ENCODE peak calls at places on chromosome 11, in nine cellular contexts. R, W, Y, T, P, A, G, O and Q are unnamed samples.

GRCh38 chr11:34155759-34156062 is 50.3 kb downstream of the NAT10 start:
- DNase-seq in Y (no peak), A (no peak), P (no peak), R (no peak), G (no peak), O (no peak), W (no peak), T (no peak), Q (no peak)

GRCh38 chr11:83459802-83460201 is 173.6 kb upstream of the CCDC90B start:
- DNase-seq in R (no peak), P (no peak), A (no peak), W (no peak), T (no peak), G (no peak), O (no peak), Y (peak), Q (no peak)

GRCh38 chr11:113998574-113998973 is 23.7 kb downstream of the HTR3A start:
- DNase-seq in Y (no peak), R (peak), W (no peak), P (no peak), O (no peak), T (no peak), A (no peak), G (no peak), Q (no peak)

GRCh38 chr11:119683783-119684182 is 45.2 kb downstream of the NECTIN1 start:
- DNase-seq in G (no peak), T (no peak), Y (no peak), O (no peak), R (no peak), A (no peak), W (no peak), P (no peak), Q (no peak)

GRCh38 chr11:65851811-65852507 is 6.0 kb downstream of the CFL1 start:
- DNase-seq in P (no peak), Y (no peak), W (no peak), T (no peak), G (no peak), R (peak), O (no peak), A (no peak), Q (no peak)

GRCh38 chr11:104771782-104772181 is 126.5 kb downstream of the CASP12 start:
- DNase-seq in W (no peak), T (no peak), Y (no peak), R (no peak), P (no peak), A (no peak), G (no peak), O (no peak), Q (no peak)

GRCh38 chr11:117828641-117829368 is 4.3 kb upstream of the FXYD2 start:
- DNase-seq in T (no peak), G (peak), A (peak), Y (peak), R (peak), P (peak), W (peak), O (peak), Q (peak)

GRCh38 chr11:429391-429790 is 12.4 kb downstream of the ANO9 start:
- DNase-seq in O (no peak), P (no peak), W (no peak), T (no peak), A (no peak), G (peak), Y (no peak), R (no peak), Q (no peak)

GRCh38 chr11:60394666-60395343 is 1.5 kb upstream of the MS4A14 start:
- DNase-seq in P (no peak), W (no peak), G (no peak), R (no peak), O (no peak), Y (no peak), A (no peak), T (no peak), Q (no peak)

GRCh38 chr11:75051043-75051442 is 45.6 kb downstream of the OR2AT4 start:
- DNase-seq in P (no peak), W (no peak), Y (no peak), R (no peak), T (no peak), A (no peak), G (no peak), O (no peak), Q (no peak)

GRCh38 chr11:61611309-61611708 is 30.4 kb upstream of the SYT7 start:
- DNase-seq in O (no peak), G (no peak), W (no peak), R (no peak), A (no peak), T (no peak), Y (no peak), P (no peak), Q (no peak)

GRCh38 chr11:104705475-104706195 is 192.6 kb downstream of the CASP12 start:
- DNase-seq in P (no peak), T (no peak), R (no peak), G (no peak), O (peak), Y (peak), A (peak), W (peak), Q (no peak)

GRCh38 chr11:96013459-96014213 is 89.7 kb upstream of the MTMR2 start:
- DNase-seq in A (no peak), W (no peak), P (no peak), T (no peak), Y (no peak), R (peak), G (no peak), O (no peak), Q (no peak)

GRCh38 chr11:113906038-113906437 is 1.4 kb downstream of the HTR3B start:
- DNase-seq in W (peak), A (no peak), T (no peak), Y (peak), P (no peak), R (peak), G (no peak), O (no peak), Q (no peak)

GRCh38 chr11:57359396-57359795 is 21.2 kb downstream of the P2RX3 start:
- DNase-seq in Y (no peak), R (no peak), G (no peak), O (no peak), P (no peak), A (no peak), T (no peak), W (no peak), Q (no peak)

GRCh38 chr11:111797145-111797581 is 31.0 kb upstream of the PPP2R1B start:
- DNase-seq in W (peak), T (no peak), G (no peak), Y (peak), A (no peak), O (no peak), P (no peak), R (no peak), Q (no peak)

GRCh38 chr11:6502382-6502781 is 5.3 kb downstream of the DNHD1 start:
- DNase-seq in R (no peak), P (no peak), A (no peak), W (no peak), G (no peak), O (no peak), T (no peak), Y (no peak), Q (no peak)
- H3K4me3 ChIP-seq in R (no peak), P (no peak), A (no peak), W (no peak), G (no peak), O (no peak), T (no peak), Y (no peak), Q (no peak)

DNA sequence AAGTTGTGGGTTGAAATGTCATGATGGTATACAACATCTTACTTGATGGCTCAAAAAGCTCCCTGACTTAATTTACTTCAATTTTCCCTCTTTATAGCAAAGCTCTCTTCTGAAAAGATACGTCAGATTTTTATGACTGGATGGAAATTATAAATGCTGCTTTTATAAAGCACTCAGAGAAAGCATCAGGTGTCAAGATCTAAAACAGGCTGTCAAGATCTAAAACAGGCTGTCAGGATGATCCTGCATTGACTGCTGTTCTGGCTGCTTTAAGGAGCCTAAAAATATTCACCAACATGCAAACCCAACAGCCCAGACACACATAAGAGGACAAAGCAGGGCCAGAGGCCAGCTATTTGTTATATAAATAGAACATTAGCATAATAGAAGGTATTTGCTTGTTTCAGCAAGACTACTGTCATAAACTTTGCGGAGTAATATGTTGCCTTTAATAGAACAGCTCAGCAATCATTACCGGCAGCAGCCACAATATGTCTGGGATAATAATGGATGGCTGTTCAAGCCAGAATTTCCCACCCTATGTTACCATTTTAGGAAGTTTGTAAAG is 77.3 kb upstream of the ANO5 start:
- DNase-seq in R (no peak), O (peak), P (no peak), Y (no peak), W (no peak), A (no peak), G (no peak), T (no peak), Q (no peak)
- H3K4me3 ChIP-seq in R (no peak), O (no peak), P (no peak), Y (no peak), W (no peak), A (no peak), G (no peak), T (no peak), Q (no peak)

DNA sequence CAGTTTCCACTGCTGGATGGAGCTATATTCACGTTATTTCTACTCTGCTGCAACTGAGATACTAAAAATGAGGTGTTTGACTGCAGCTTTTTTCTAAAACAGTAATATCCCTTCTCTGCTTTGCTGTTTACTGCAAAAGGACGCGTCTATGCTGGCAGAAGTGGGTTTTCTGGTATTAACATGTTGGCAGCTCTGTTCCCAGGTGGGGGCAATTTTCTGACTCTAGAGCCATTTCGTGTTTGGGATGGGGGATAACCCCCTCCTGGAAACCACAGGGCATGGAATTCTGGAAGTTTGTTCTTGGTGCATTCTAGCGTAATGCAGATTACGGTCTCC is 4.9 kb downstream of the GRK2 start:
- DNase-seq in W (no peak), P (no peak), A (no peak), O (no peak), Y (no peak), R (no peak), G (no peak), T (no peak), Q (no peak)
- H3K4me3 ChIP-seq in W (peak), P (no peak), A (peak), O (no peak), Y (no peak), R (no peak), G (no peak), T (no peak), Q (peak)

DNA sequence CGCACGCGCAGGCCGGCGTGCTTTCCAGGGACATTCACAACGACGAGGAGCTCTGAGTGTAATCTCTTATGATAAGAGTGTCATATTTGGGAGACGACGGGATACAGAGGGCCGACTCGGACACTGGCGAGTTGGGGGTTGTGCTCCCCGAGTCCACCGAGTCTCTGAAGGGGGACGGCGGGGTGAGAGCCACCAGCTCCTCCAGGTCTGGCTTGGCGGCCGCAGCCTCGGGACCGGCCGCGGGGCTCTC is 170.9 kb upstream of the CTSC start:
- DNase-seq in R (no peak), W (no peak), A (no peak), Y (no peak), G (peak), O (no peak), P (no peak), T (no peak), Q (no peak)
- H3K4me3 ChIP-seq in R (no peak), W (peak), A (no peak), Y (no peak), G (peak), O (peak), P (no peak), T (peak), Q (peak)

DNA sequence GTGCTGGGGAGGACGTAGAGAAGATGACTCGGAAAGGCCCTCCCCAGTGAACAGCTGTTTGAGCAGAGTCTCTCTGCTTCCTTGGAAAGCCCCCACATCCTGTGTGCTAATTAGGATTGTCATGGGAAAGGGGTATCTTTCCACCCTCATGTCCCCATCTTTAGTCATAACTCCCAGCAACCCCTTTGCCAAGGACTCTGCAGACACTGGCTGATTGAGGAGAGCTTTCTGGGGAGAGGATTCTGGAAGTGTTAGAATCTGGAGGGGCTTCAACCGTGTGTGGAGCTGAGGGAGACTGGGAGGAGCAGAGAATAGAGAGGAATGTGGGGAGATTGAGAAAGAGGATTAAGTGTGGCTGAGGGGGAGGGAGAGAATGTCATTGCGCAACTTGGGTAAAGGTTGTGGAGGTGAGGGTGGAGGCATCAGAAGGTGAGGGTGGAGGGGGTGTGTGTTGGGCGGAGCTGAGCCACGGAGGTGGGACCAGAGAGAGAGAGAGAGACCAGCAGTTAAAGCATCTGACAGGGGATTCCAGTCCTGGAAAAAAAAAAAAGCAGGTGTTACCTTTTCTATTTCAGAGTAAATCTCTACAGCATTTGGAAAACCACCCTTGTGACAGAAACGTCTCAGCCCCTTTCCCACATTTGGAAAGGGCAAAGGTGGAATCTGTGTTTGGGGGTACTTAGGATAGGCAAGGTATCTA is 2.2 kb downstream of the DTX4 start:
- DNase-seq in W (peak), G (peak), P (peak), Y (peak), R (peak), T (no peak), A (no peak), O (no peak), Q (no peak)
- H3K4me3 ChIP-seq in W (peak), G (peak), P (peak), Y (peak), R (no peak), T (peak), A (no peak), O (peak), Q (peak)

DNA sequence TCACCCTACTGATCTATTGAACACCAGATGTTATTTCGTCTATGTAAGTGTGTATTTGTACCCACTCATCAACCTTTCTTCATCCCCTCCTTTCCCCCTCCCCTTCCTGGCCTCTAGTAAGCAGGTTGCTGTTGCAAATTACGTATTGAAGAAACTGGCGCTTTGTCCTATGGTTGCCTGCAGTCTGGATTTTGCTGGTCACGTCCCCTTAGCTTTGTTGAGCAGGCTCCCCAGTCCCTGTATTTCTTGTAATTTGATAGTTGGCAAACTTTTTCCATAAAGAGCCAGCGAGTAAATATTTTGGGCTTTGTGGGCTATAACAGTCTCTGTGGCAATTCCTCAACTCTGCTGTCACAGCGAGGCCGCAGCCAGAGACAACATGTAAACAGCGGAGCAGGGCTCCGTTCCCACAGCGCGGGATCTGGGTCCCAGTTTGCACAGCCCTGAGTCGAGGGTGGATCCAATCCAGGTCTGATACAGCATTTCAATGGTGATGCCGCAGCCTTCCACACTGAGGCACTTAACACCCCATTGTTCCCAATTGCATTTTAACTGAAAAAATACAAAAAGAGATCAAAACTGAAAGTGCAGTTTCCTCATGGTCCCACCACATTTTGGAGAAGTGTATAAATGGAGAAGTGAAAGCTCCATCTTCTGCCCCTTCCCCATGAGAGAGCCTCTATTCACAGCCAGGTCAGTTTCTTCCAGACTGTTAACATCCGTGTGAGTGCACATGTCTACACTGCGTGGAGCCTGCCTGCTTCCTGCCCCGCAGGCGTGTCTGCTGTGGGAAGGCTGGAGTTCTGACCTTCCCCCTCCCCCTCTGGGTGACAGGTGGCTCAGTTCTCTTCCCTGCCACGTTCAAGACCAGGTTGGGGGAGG is 89.0 kb downstream of the RPS6KA4 start:
- DNase-seq in A (no peak), G (no peak), R (peak), W (peak), P (no peak), T (no peak), Y (peak), O (peak), Q (no peak)
- H3K4me3 ChIP-seq in A (no peak), G (no peak), R (no peak), W (peak), P (no peak), T (no peak), Y (no peak), O (peak), Q (peak)

DNA sequence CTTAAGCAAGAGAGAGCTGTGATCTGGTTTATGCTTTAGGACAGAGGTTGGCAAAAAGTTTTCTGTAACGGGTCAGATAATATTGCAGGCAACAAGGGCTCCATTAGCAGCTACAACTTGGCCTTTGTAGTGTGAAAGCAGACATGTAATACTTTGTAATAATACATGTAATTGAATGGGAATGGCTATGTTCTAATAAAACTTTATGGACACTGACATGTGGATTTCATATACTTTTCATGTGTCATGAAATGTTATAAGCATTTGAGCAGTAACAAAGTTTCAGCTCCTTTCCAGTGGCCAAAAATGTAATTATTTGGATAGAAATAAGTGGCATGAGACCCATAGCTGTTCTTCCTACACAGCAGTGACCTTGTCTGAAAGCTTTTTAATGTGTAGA is 3.1 kb downstream of the DYNC2H1 start:
- DNase-seq in R (no peak), A (no peak), P (no peak), Y (peak), O (no peak), T (no peak), W (no peak), G (no peak), Q (no peak)
- H3K4me3 ChIP-seq in R (no peak), A (no peak), P (no peak), Y (no peak), O (no peak), T (no peak), W (no peak), G (no peak), Q (no peak)

GRCh38 chr11:86692746-86693145 is 20.3 kb upstream of the ME3 start:
- DNase-seq in T (no peak), W (no peak), R (no peak), O (no peak), P (no peak), G (no peak), A (no peak), Y (no peak), Q (no peak)

GRCh38 chr11:86696451-86696850 is 24.0 kb upstream of the ME3 start:
- DNase-seq in A (no peak), T (no peak), Y (no peak), W (no peak), G (no peak), R (no peak), P (no peak), O (no peak), Q (no peak)

GRCh38 chr11:86693501-86693900 is 21.1 kb upstream of the ME3 start:
- DNase-seq in G (no peak), P (no peak), T (no peak), Y (peak), A (no peak), R (no peak), W (no peak), O (no peak), Q (no peak)

GRCh38 chr11:86696004-86696403 is 23.6 kb upstream of the ME3 start:
- DNase-seq in R (no peak), A (no peak), O (no peak), P (no peak), Y (peak), G (no peak), W (no peak), T (no peak), Q (no peak)

GRCh38 chr11:86695391-86695790 is 23.0 kb upstream of the ME3 start:
- DNase-seq in T (no peak), O (no peak), R (no peak), W (no peak), Y (peak), A (no peak), G (no peak), P (no peak), Q (no peak)
- H3K4me3 ChIP-seq in T (no peak), O (no peak), R (no peak), W (no peak), Y (no peak), A (no peak), G (no peak), P (no peak), Q (peak)